ENCODE peak calls at places on chromosomes 2 and 18, in four cellular contexts. B is A549, C is IMR-90, I is ovary. D is an unnamed sample.

GRCh38 chr2:54475285-54475684 is 19.2 kb downstream of the SPTBN1 start:
- DNase-seq in B (no peak), C (no peak), I (no peak), D (no peak)

GRCh38 chr2:172704072-172704936 is 31.3 kb upstream of the RAPGEF4 start:
- DNase-seq in B (peak), C (peak), I (no peak), D (no peak)

GRCh38 chr2:48049371-48049770 is 143.1 kb upstream of the FBXO11 start:
- DNase-seq in B (no peak), C (no peak), I (no peak), D (no peak)

GRCh38 chr2:28325173-28325566 is 67.5 kb upstream of the FOSL2 start:
- DNase-seq in B (no peak), C (no peak), I (no peak), D (no peak)

GRCh38 chr2:216298719-216299118 is 73.6 kb downstream of the MARCHF4 start:
- DNase-seq in B (peak), C (peak), I (no peak), D (no peak)

GRCh38 chr2:58633576-58634365 is 392.6 kb upstream of the FANCL start:
- DNase-seq in B (peak), C (no peak), I (no peak), D (no peak)

GRCh38 chr2:211455225-211455841 is 898.9 kb downstream of the CPS1 start:
- DNase-seq in B (peak), C (peak), I (no peak), D (no peak)

GRCh38 chr18:80108122-80108536 is 933 bp upstream of the ADNP2 start:
- DNase-seq in B (no peak), C (no peak), I (peak), D (no peak)

GRCh38 chr2:210399440-210400041 is 77.0 kb downstream of the LANCL1 start:
- DNase-seq in B (no peak), C (peak), I (no peak), D (no peak)

GRCh38 chr18:37987901-37988300 is 422.3 kb upstream of the CELF4 start:
- DNase-seq in B (no peak), C (no peak), I (no peak), D (no peak)

GRCh38 chr2:161412346-161412745 is 3.8 kb upstream of the TBR1 start:
- DNase-seq in B (no peak), C (peak), I (no peak), D (no peak)

GRCh38 chr2:105449083-105449482 is 50.2 kb upstream of the FHL2 start:
- DNase-seq in B (no peak), C (no peak), I (no peak), D (no peak)

GRCh38 chr18:25164837-25165791 is 186.9 kb downstream of the ZNF521 start:
- DNase-seq in B (no peak), C (peak), I (no peak), D (no peak)
- H3K4me3 ChIP-seq in B (no peak), C (peak), I (peak), D (no peak)

DNA sequence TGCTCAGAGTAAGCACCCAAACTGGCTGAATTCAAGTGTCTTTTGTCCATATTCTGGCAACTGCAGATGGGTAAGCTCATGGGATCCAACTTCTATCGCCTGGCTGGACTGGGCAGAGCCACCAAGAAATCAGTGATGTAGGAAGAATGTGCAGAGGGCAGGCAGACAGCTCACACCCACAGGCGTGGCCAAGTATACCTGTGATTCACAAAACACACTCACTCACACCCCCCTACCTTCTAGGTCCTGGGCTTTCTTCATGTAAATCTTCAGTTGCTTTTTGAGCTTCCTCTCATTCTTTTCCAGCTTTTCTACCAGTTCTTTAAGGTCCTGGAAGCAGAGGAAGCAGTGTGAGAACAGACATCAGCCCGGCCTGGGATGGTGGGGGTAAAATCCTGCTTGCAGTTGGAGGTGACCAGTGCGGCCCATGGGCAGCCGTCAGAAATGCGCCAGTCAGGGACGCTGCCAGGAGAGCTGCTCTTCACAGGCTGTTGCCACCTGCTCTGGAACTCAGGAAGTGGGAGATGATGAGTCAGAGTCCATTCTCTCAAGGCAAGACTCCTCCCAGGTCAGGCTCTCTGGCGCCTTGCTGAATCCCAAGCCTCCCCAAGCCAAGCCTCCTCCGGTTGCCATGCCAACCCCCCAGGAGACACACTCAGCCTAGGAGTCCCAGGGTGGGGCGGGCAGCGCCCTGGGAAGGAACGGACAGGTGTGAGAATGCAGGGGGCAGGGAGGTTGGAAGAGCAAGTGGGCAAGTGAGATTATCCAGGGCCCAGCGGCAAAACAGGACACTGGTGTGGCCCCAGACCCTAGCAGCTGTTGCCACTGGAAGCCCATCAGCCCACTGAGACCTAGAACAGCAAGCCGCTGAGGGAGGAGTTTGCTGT is 36.2 kb upstream of the ACAA2 start:
- DNase-seq in B (peak), C (peak), I (peak), D (peak)
- TF ChIP-seq POLR2A in B (peak), C (no peak), I (no peak), D (no peak)

GRCh38 chr2:17592731-17593409 is 52.4 kb downstream of the VSNL1 start:
- DNase-seq in B (no peak), C (no peak), I (no peak), D (no peak)
- H3K4me3 ChIP-seq in B (no peak), C (no peak), I (no peak), D (no peak)

DNA sequence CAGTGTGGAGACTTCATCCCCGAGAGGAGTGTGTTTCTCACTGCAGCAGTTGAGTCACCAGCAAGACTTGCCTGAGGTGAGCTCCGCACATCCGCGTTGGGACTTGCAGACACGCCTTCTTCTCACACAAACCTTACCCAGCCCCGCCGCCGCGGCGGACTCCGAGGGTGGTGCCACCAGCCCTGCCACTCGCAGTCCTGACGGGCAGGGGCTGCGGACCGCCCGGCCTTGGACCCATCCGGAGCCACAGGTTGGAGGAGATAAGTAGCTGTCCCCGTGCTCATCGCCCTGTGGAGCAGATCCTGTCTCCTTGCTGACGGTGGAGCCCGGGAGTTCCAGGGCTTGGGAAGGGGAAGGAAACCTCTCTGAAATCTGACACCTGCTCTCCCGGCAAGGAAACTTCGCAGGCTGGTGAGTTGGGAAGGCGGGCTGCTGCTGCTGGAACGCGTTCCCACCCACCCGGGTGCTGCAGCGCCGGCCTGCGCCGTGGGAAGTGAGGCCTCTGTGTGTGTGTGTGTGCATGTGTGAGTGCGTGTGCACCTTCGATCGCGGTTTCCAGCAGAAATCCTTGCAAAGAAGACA is at the start of gene RAB27B:
- DNase-seq in B (peak), C (peak), I (peak), D (peak)
- TF ChIP-seq POLR2A in B (peak), C (no peak), I (no peak), D (peak)

DNA sequence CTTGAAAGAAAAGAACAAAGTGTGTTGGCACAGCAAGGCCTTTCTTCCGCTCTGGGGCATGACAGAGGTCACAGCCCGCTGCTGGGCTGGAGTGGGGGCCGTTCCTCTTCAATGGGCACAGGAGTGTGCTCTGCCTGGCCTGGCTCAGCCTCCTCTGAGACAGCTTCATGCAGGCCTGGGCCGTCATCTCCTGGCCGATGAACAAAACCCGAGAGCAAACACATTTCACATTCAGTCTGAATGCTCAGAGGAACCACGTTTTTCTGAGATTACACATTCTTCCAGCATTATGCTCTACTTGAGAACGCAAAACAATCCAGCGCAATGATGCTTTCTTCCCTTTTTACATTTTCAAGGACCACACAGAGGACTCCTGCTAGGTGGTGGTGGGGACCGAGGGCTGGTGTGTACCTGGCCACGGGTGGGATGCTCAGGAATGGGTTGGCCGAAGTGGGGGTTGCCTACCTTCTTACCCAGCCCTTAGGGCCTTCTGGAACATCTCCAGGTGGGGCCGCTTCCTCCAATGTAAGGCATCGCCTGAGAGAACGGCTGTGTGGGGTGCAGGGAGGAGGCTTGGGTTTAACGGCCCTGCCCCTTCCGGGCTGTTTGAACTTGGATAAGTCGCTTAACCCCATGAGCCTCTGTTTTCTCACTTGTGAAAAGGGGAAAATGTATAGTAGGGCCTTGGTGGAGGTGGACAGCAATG is 34.8 kb downstream of the EMILIN2 start:
- DNase-seq in B (no peak), C (peak), I (peak), D (peak)
- H3K4me3 ChIP-seq in B (no peak), C (no peak), I (no peak), D (no peak)

GRCh38 chr2:30807249-30807648 is at the start of gene CAPN13:
- DNase-seq in B (no peak), C (no peak), I (no peak), D (no peak)
- TF ChIP-seq POLR2A in B (no peak), C (no peak), I (no peak), D (peak)

GRCh38 chr2:99648115-99648850 is 158.5 kb upstream of the REV1 start:
- DNase-seq in B (no peak), C (peak), I (no peak), D (no peak)
- H3K4me3 ChIP-seq in B (no peak), C (no peak), I (no peak), D (no peak)

D was measured in upper lobe of left lung.